ENCODE peak calls at places on chromosomes 11 and 22, in four cellular contexts. Z is SK-N-SH, W is cardiac muscle cell, D is IMR-90. L is an unnamed sample.

GRCh38 chr11:12529041-12529440 is 145.2 kb upstream of the TEAD1 start:
- DNase-seq in D (no peak), Z (no peak), W (no peak), L (no peak)

GRCh38 chr22:36360871-36361383 is 26.8 kb downstream of the MYH9 start:
- DNase-seq in W (no peak), D (peak; percentile 76), Z (no peak), L (no peak)

GRCh38 chr11:7204778-7205177 is 46.9 kb upstream of the SYT9 start:
- DNase-seq in D (no peak), Z (no peak), W (peak; percentile 15), L (no peak)

GRCh38 chr11:76660533-76661305 is 9.8 kb downstream of the LRRC32 start:
- DNase-seq in W (no peak), Z (no peak), D (no peak), L (no peak)

GRCh38 chr11:70952171-70952570 is 300.2 kb downstream of the SHANK2 start:
- DNase-seq in W (no peak), Z (no peak), D (no peak), L (no peak)

GRCh38 chr11:48107188-48107704 is 109.4 kb upstream of the OR4B1 start:
- DNase-seq in W (no peak), Z (no peak), D (peak; percentile 67), L (no peak)

GRCh38 chr22:45580703-45581381 is 78.2 kb downstream of the FBLN1 start:
- DNase-seq in D (no peak), W (peak; percentile 7), Z (no peak), L (no peak)

GRCh38 chr11:12060385-12060980 is 49.9 kb upstream of the MICAL2 start:
- DNase-seq in D (no peak), Z (no peak), W (no peak), L (peak; percentile 9)

GRCh38 chr22:48065852-48066251 is 1303.4 kb downstream of the TBC1D22A start:
- DNase-seq in W (no peak), D (no peak), Z (no peak), L (no peak)

GRCh38 chr11:78039919-78040671 is 17.0 kb upstream of the KCTD14 start:
- DNase-seq in W (peak; percentile 63), D (peak; percentile 85), Z (peak; percentile 84), L (peak; percentile 89)

GRCh38 chr11:119237515-119237914 is 31.4 kb downstream of the CBL start:
- DNase-seq in W (no peak), D (no peak), Z (no peak), L (no peak)

GRCh38 chr11:2806351-2807058 is 79.1 kb downstream of the CDKN1C start:
- DNase-seq in W (no peak), D (no peak), Z (no peak), L (peak; percentile 15)

GRCh38 chr11:803770-804598 is 1.0 kb downstream of the PIDD1 start:
- DNase-seq in W (no peak), Z (peak; percentile 65), D (no peak), L (no peak)

GRCh38 chr22:24170189-24170588 is 11.1 kb upstream of the SUSD2 start:
- DNase-seq in Z (peak; percentile 59), D (no peak), W (no peak), L (no peak)

GRCh38 chr22:24171822-24172221 is 9.5 kb upstream of the SUSD2 start:
- DNase-seq in D (no peak), Z (no peak), W (no peak), L (no peak)

GRCh38 chr22:24170632-24171031 is 10.7 kb upstream of the SUSD2 start:
- DNase-seq in D (no peak), W (no peak), Z (no peak), L (no peak)

GRCh38 chr22:24166811-24167210 is 14.5 kb upstream of the SUSD2 start:
- DNase-seq in Z (no peak), D (no peak), W (no peak), L (no peak)

GRCh38 chr22:24169439-24170058 is 11.7 kb upstream of the SUSD2 start:
- DNase-seq in Z (no peak), D (no peak), W (no peak), L (no peak)
- H3K27ac ChIP-seq in Z (no peak overlapping the region), D (no peak overlapping the region), W (no peak overlapping the region), L (no peak overlapping the region)

GRCh38 chr11:79243412-79244174 is 197.2 kb downstream of the TENM4 start:
- DNase-seq in W (no peak), Z (no peak), D (no peak), L (no peak)

GRCh38 chr11:79242616-79243015 is 198.2 kb downstream of the TENM4 start:
- DNase-seq in W (no peak), Z (no peak), D (no peak), L (no peak)

GRCh38 chr11:79244805-79245197 is 196.0 kb downstream of the TENM4 start:
- DNase-seq in D (no peak), Z (no peak), W (no peak), L (no peak)

GRCh38 chr11:79241842-79242241 is 199.0 kb downstream of the TENM4 start:
- DNase-seq in D (no peak), W (no peak), Z (peak; percentile 32), L (no peak)

GRCh38 chr11:79244175-79244804 is 196.5 kb downstream of the TENM4 start:
- DNase-seq in D (peak; percentile 97), W (no peak), Z (no peak), L (no peak)
- H3K4me3 ChIP-seq in D (no peak overlapping the region), W (no peak overlapping the region), Z (no peak overlapping the region), L (no peak overlapping the region)

DNA sequence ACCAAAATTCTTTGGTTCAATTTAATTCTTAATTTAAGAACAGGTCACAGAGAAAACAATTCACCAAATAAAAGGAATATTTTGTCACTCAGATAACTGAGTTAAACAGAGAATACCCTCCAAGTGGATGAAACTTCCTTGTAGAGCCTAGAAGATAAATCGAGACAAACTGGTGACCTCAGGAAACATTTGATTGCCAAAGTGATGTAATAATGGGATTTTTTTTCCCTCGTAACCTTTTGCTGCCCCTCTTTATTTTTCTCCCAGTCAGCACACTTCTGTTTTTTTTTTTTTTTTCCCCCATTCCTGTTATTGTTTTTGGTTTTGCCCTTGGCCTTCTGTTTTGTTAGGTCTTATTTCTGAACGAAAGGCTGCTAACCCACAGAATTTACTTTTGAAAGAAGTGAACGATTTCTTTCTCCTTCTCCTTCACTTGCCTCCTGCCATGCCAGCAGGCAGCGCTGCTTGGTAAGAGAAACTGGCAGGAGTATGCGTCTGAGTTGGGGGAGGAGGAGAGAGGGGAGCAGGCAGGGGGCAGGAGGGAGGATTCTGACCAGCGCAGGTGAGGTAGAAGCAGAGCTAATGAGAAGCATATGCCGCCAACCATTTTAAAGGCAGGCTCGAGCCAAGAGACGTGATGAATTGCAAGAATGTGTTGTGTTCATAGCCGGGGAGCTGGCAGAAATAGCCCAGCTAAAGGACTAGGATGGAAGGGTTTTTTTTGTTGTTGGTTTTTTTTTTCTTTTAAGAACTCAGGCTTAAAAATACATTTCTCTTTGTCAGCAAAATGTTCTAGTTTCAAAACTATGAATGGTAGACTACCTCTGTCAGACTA is 121.9 kb upstream of the MTMR2 start:
- DNase-seq in W (peak; percentile 59), Z (peak; percentile 24), D (peak; percentile 63), L (no peak)
- H3K27ac ChIP-seq in W (no peak overlapping the region), Z (peak overlapping the region; percentile 86), D (peak overlapping the region; percentile 55), L (peak overlapping the region; percentile 54)

GRCh38 chr11:10695821-10696220 is 2.3 kb upstream of the IRAG1 start:
- DNase-seq in W (no peak), D (peak; percentile 20), Z (no peak), L (no peak)

GRCh38 chr11:10696797-10697620 is 3.5 kb upstream of the IRAG1 start:
- DNase-seq in D (no peak), W (no peak), Z (no peak), L (no peak)

GRCh38 chr11:10692716-10693115 is 839 bp downstream of the IRAG1 start:
- DNase-seq in Z (peak; percentile 38), W (no peak), D (no peak), L (no peak)

GRCh38 chr11:10694481-10695239 is 1.1 kb upstream of the IRAG1 start:
- DNase-seq in D (peak; percentile 83), W (no peak), Z (no peak), L (no peak)

DNA sequence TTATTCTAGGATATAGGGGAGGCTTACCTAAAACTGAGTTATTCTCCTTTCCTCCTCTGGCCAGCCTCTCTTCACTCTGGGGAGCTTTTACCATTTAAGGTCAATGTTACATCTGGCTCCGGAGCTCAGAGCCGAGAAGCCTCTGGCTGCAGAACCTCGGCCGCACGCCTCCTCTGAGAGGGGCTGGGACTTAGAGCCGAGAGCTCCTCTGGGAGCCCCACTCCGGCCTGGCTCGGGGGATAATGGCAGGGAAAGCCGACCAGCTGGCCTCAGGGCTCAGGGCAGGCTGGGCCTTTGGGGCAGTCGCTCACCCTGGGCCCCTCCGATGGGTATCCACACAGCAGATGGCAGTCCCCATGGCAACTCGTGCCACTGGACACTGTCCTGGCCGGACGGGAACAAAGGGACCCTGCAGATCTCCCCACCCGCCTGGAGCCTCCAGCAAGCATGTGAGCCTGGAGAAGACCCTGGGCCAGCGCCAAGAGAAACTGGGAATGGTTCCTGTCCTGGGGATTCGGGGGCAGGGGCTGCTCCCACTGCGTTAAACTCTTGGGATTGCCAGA is at the start of gene IRAG1:
- DNase-seq in Z (peak; percentile 63), W (peak; percentile 56), D (peak; percentile 78), L (no peak)
- H3K4me3 ChIP-seq in Z (no peak within 1 kb of the TSS), W (no peak within 1 kb of the TSS), D (peak within 1 kb of the TSS; percentile 61), L (no peak within 1 kb of the TSS)

DNA sequence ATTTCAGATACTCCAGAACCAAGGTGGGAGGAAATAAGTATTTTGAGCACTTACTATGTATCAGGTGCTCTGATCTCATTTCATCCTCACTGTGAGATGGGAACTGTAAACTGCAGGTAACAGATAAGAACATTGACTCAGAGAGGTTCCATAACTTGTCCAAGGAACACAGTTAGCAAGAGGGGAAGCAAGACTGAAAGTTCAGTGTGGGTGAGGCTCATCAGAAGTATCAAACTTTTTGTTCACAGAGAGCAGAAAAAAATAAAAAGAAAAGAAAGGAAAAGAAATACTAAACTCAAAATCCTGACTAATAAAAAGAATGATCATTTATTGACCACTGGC is 37.1 kb downstream of the RAB30 start:
- DNase-seq in Z (no peak), W (no peak), D (no peak), L (no peak)
- H3K27ac ChIP-seq in Z (peak overlapping the region; percentile 91), W (no peak overlapping the region), D (no peak overlapping the region), L (no peak overlapping the region)

GRCh38 chr11:112296044-112296443 is 35.4 kb upstream of the PLET1 start:
- DNase-seq in D (no peak), W (no peak), Z (no peak), L (no peak)
- H3K4me3 ChIP-seq in D (no peak overlapping the region), W (no peak overlapping the region), Z (no peak overlapping the region), L (no peak overlapping the region)

DNA sequence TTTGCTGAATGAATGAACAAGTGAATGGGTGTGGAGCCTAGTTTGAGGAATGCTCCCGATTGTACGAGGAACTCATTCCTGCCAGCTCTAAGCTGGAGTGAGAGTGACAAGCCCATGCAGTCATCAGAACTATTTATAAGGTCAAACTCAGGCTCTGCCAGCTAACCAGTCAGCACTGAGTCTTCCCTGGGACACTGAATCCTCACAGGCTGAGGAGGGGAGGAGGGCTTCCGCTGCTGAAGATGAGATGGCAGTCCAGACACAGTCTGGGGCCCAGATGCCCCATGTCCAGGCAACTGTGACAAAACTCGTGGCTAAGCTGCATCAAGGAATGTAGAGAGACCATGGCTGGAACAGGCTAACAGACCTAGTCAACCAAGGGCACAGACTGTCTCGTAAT is 4.0 kb downstream of the LRP4 start:
- DNase-seq in Z (no peak), D (peak; percentile 75), W (peak; percentile 54), L (no peak)
- H3K27ac ChIP-seq in Z (peak overlapping the region; percentile 44), D (no peak overlapping the region), W (peak overlapping the region; percentile 82), L (no peak overlapping the region)

GRCh38 chr22:17370766-17371181 is 1.5 kb downstream of the CECR2 start:
- DNase-seq in D (no peak), Z (no peak), W (no peak), L (no peak)
- H3K4me3 ChIP-seq in D (no peak overlapping the region), Z (no peak overlapping the region), W (peak overlapping the region; percentile 74), L (peak overlapping the region; percentile 63)